ENCODE peak calls at places on chromosomes 11 and 22, in nine cellular contexts. One of them, this sample, is unnamed.

GRCh38 chr11:128884703-128885338 is 6.3 kb upstream of the KCNJ5 start:
- DNase-seq in psoas muscle: no peak
- DNase-seq in AG09319: no peak
- DNase-seq in body of pancreas: peak; percentile 75
- DNase-seq in activated CD8-positive, alpha-beta T cell treated with anti-CD3 and anti-CD28 coated beads for 36 hours: peak; percentile 67
- DNase-seq in fibroblast of pulmonary artery: peak; percentile 79
- DNase-seq in type B pancreatic cell: no peak
- DNase-seq in brain microvascular endothelial cell: peak; percentile 45
- DNase-seq in astrocyte of the cerebellum: peak; percentile 49
- DNase-seq in this sample: peak; percentile 61

GRCh38 chr11:74839971-74840370 is 91.3 kb downstream of the RNF169 start:
- DNase-seq in psoas muscle: no peak
- DNase-seq in AG09319: no peak
- DNase-seq in body of pancreas: no peak
- DNase-seq in activated CD8-positive, alpha-beta T cell treated with anti-CD3 and anti-CD28 coated beads for 36 hours: no peak
- DNase-seq in fibroblast of pulmonary artery: peak; percentile 18
- DNase-seq in type B pancreatic cell: no peak
- DNase-seq in brain microvascular endothelial cell: no peak
- DNase-seq in astrocyte of the cerebellum: no peak
- DNase-seq in this sample: no peak

GRCh38 chr11:46134540-46134939 is 13.3 kb upstream of the PHF21A start:
- DNase-seq in psoas muscle: no peak
- DNase-seq in AG09319: no peak
- DNase-seq in body of pancreas: no peak
- DNase-seq in activated CD8-positive, alpha-beta T cell treated with anti-CD3 and anti-CD28 coated beads for 36 hours: no peak
- DNase-seq in fibroblast of pulmonary artery: no peak
- DNase-seq in type B pancreatic cell: no peak
- DNase-seq in brain microvascular endothelial cell: no peak
- DNase-seq in astrocyte of the cerebellum: no peak
- DNase-seq in this sample: no peak

GRCh38 chr22:46576556-46577351 is 39.3 kb upstream of the CELSR1 start:
- DNase-seq in psoas muscle: peak; percentile 64
- DNase-seq in AG09319: no peak
- DNase-seq in body of pancreas: peak; percentile 72
- DNase-seq in activated CD8-positive, alpha-beta T cell treated with anti-CD3 and anti-CD28 coated beads for 36 hours: peak; percentile 59
- DNase-seq in fibroblast of pulmonary artery: peak; percentile 46
- DNase-seq in type B pancreatic cell: peak; percentile 76
- DNase-seq in brain microvascular endothelial cell: no peak
- DNase-seq in astrocyte of the cerebellum: no peak
- DNase-seq in this sample: no peak

GRCh38 chr11:60084866-60085265 is 3.6 kb upstream of the MS4A2 start:
- DNase-seq in psoas muscle: no peak
- DNase-seq in AG09319: no peak
- DNase-seq in body of pancreas: no peak
- DNase-seq in activated CD8-positive, alpha-beta T cell treated with anti-CD3 and anti-CD28 coated beads for 36 hours: no peak
- DNase-seq in fibroblast of pulmonary artery: no peak
- DNase-seq in type B pancreatic cell: no peak
- DNase-seq in brain microvascular endothelial cell: no peak
- DNase-seq in astrocyte of the cerebellum: no peak
- DNase-seq in this sample: no peak

GRCh38 chr22:37051629-37052385 is at the start of gene KCTD17:
- DNase-seq in psoas muscle: peak; percentile 78
- DNase-seq in AG09319: peak; percentile 15
- DNase-seq in body of pancreas: peak; percentile 56
- DNase-seq in activated CD8-positive, alpha-beta T cell treated with anti-CD3 and anti-CD28 coated beads for 36 hours: peak; percentile 84
- DNase-seq in fibroblast of pulmonary artery: peak; percentile 69
- DNase-seq in type B pancreatic cell: peak; percentile 80
- DNase-seq in brain microvascular endothelial cell: peak; percentile 52
- DNase-seq in astrocyte of the cerebellum: peak; percentile 15
- DNase-seq in this sample: peak; percentile 43

GRCh38 chr11:118996926-118997626 is 862 bp upstream of the CENATAC start:
- DNase-seq in psoas muscle: no peak
- DNase-seq in AG09319: no peak
- DNase-seq in body of pancreas: no peak
- DNase-seq in activated CD8-positive, alpha-beta T cell treated with anti-CD3 and anti-CD28 coated beads for 36 hours: peak; percentile 66
- DNase-seq in fibroblast of pulmonary artery: peak; percentile 41
- DNase-seq in type B pancreatic cell: no peak
- DNase-seq in brain microvascular endothelial cell: no peak
- DNase-seq in astrocyte of the cerebellum: no peak
- DNase-seq in this sample: no peak

GRCh38 chr22:22948651-22949611 is 61.3 kb downstream of the IGLL5 start:
- DNase-seq in psoas muscle: no peak
- DNase-seq in AG09319: no peak
- DNase-seq in body of pancreas: no peak
- DNase-seq in activated CD8-positive, alpha-beta T cell treated with anti-CD3 and anti-CD28 coated beads for 36 hours: no peak
- DNase-seq in fibroblast of pulmonary artery: peak; percentile 50
- DNase-seq in type B pancreatic cell: no peak
- DNase-seq in brain microvascular endothelial cell: no peak
- DNase-seq in astrocyte of the cerebellum: no peak
- DNase-seq in this sample: no peak

GRCh38 chr11:120719348-120719747 is 207.8 kb downstream of the GRIK4 start:
- DNase-seq in psoas muscle: no peak
- DNase-seq in AG09319: no peak
- DNase-seq in body of pancreas: no peak
- DNase-seq in activated CD8-positive, alpha-beta T cell treated with anti-CD3 and anti-CD28 coated beads for 36 hours: no peak
- DNase-seq in fibroblast of pulmonary artery: peak; percentile 1
- DNase-seq in type B pancreatic cell: no peak
- DNase-seq in brain microvascular endothelial cell: no peak
- DNase-seq in astrocyte of the cerebellum: no peak
- DNase-seq in this sample: peak; percentile 16

GRCh38 chr11:65574963-65575567 is 788 bp upstream of the EHBP1L1 start:
- DNase-seq in psoas muscle: no peak
- DNase-seq in AG09319: no peak
- DNase-seq in body of pancreas: peak; percentile 79
- DNase-seq in activated CD8-positive, alpha-beta T cell treated with anti-CD3 and anti-CD28 coated beads for 36 hours: no peak
- DNase-seq in fibroblast of pulmonary artery: no peak
- DNase-seq in type B pancreatic cell: no peak
- DNase-seq in brain microvascular endothelial cell: no peak
- DNase-seq in astrocyte of the cerebellum: no peak
- DNase-seq in this sample: no peak

GRCh38 chr11:63427971-63428508 is 58.5 kb downstream of the SLC22A9 start:
- DNase-seq in psoas muscle: no peak
- DNase-seq in AG09319: no peak
- DNase-seq in body of pancreas: no peak
- DNase-seq in activated CD8-positive, alpha-beta T cell treated with anti-CD3 and anti-CD28 coated beads for 36 hours: peak; percentile 2
- DNase-seq in fibroblast of pulmonary artery: no peak
- DNase-seq in type B pancreatic cell: no peak
- DNase-seq in brain microvascular endothelial cell: no peak
- DNase-seq in astrocyte of the cerebellum: no peak
- DNase-seq in this sample: no peak
- TF ChIP-seq CTCF in psoas muscle: no peak
- TF ChIP-seq CTCF in AG09319: no peak
- TF ChIP-seq CTCF in body of pancreas: no peak
- TF ChIP-seq CTCF in activated CD8-positive, alpha-beta T cell treated with anti-CD3 and anti-CD28 coated beads for 36 hours: no peak
- TF ChIP-seq CTCF in fibroblast of pulmonary artery: no peak
- TF ChIP-seq CTCF in type B pancreatic cell: peak; percentile 19
- TF ChIP-seq CTCF in brain microvascular endothelial cell: no peak
- TF ChIP-seq CTCF in astrocyte of the cerebellum: no peak
- TF ChIP-seq CTCF in this sample: no peak

DNA sequence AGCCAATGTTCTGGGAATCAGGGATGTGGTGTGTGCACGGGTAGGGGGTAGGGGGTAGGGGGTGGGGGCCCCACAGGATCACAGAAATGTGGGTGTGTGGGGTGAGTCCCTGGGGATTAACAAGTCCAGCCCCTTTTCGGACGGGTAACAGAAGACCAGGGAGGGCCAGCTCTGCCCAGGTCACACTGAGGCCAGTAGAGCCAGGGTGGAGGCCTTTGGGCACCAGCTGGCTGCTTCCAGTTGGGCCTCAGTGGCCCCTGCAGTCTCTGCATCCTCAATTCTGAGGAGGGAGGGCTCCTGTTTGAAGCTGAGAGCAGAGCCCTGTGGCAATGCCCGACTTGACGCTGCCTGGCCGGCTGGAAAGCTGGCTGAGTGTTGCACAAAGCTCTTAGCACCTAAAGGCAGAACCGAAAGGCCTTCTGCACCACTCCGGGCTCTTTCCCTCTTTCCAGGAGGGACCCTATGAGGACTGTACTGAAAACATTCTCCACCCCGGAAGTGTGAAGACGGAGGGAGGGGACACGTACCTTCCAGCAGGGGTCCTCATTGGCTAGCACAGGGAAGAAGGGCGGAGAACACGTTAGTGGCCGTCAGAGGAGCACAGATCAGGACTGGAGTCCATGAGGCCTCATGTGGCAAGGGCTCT is 120.4 kb downstream of the PHF21B start:
- DNase-seq in psoas muscle: no peak
- DNase-seq in AG09319: no peak
- DNase-seq in body of pancreas: no peak
- DNase-seq in activated CD8-positive, alpha-beta T cell treated with anti-CD3 and anti-CD28 coated beads for 36 hours: no peak
- DNase-seq in fibroblast of pulmonary artery: no peak
- DNase-seq in type B pancreatic cell: no peak
- DNase-seq in brain microvascular endothelial cell: no peak
- DNase-seq in astrocyte of the cerebellum: no peak
- DNase-seq in this sample: no peak
- TF ChIP-seq CTCF in psoas muscle: no peak
- TF ChIP-seq CTCF in AG09319: peak; percentile 1
- TF ChIP-seq CTCF in body of pancreas: no peak
- TF ChIP-seq CTCF in activated CD8-positive, alpha-beta T cell treated with anti-CD3 and anti-CD28 coated beads for 36 hours: no peak
- TF ChIP-seq CTCF in fibroblast of pulmonary artery: no peak
- TF ChIP-seq CTCF in type B pancreatic cell: peak; percentile 15
- TF ChIP-seq CTCF in brain microvascular endothelial cell: no peak
- TF ChIP-seq CTCF in astrocyte of the cerebellum: no peak
- TF ChIP-seq CTCF in this sample: no peak

GRCh38 chr22:20858615-20859416 is at the start of the genes PI4KA and SNAP29:
- DNase-seq in psoas muscle: peak; percentile 100
- DNase-seq in AG09319: peak; percentile 97
- DNase-seq in body of pancreas: peak; percentile 100
- DNase-seq in activated CD8-positive, alpha-beta T cell treated with anti-CD3 and anti-CD28 coated beads for 36 hours: peak; percentile 99
- DNase-seq in fibroblast of pulmonary artery: peak; percentile 98
- DNase-seq in type B pancreatic cell: peak; percentile 98
- DNase-seq in brain microvascular endothelial cell: peak; percentile 98
- DNase-seq in astrocyte of the cerebellum: peak; percentile 92
- DNase-seq in this sample: peak; percentile 98
- TF ChIP-seq CTCF in psoas muscle: no peak
- TF ChIP-seq CTCF in AG09319: no peak
- TF ChIP-seq CTCF in body of pancreas: no peak
- TF ChIP-seq CTCF in activated CD8-positive, alpha-beta T cell treated with anti-CD3 and anti-CD28 coated beads for 36 hours: no peak
- TF ChIP-seq CTCF in fibroblast of pulmonary artery: no peak
- TF ChIP-seq CTCF in type B pancreatic cell: peak; percentile 43
- TF ChIP-seq CTCF in brain microvascular endothelial cell: no peak
- TF ChIP-seq CTCF in astrocyte of the cerebellum: no peak
- TF ChIP-seq CTCF in this sample: no peak

GRCh38 chr11:43908191-43908590 is 27.6 kb downstream of the ALKBH3 start:
- DNase-seq in psoas muscle: no peak
- DNase-seq in AG09319: no peak
- DNase-seq in body of pancreas: no peak
- DNase-seq in activated CD8-positive, alpha-beta T cell treated with anti-CD3 and anti-CD28 coated beads for 36 hours: no peak
- DNase-seq in fibroblast of pulmonary artery: no peak
- DNase-seq in type B pancreatic cell: no peak
- DNase-seq in brain microvascular endothelial cell: no peak
- DNase-seq in astrocyte of the cerebellum: no peak
- DNase-seq in this sample: no peak

GRCh38 chr11:43904737-43905515 is 24.3 kb downstream of the ALKBH3 start:
- DNase-seq in psoas muscle: no peak
- DNase-seq in AG09319: no peak
- DNase-seq in body of pancreas: no peak
- DNase-seq in activated CD8-positive, alpha-beta T cell treated with anti-CD3 and anti-CD28 coated beads for 36 hours: no peak
- DNase-seq in fibroblast of pulmonary artery: peak; percentile 88
- DNase-seq in type B pancreatic cell: no peak
- DNase-seq in brain microvascular endothelial cell: peak; percentile 74
- DNase-seq in astrocyte of the cerebellum: no peak
- DNase-seq in this sample: no peak

GRCh38 chr11:43903969-43904368 is 23.3 kb downstream of the ALKBH3 start:
- DNase-seq in psoas muscle: no peak
- DNase-seq in AG09319: no peak
- DNase-seq in body of pancreas: no peak
- DNase-seq in activated CD8-positive, alpha-beta T cell treated with anti-CD3 and anti-CD28 coated beads for 36 hours: no peak
- DNase-seq in fibroblast of pulmonary artery: no peak
- DNase-seq in type B pancreatic cell: no peak
- DNase-seq in brain microvascular endothelial cell: no peak
- DNase-seq in astrocyte of the cerebellum: no peak
- DNase-seq in this sample: no peak

GRCh38 chr11:43907028-43907966 is 26.7 kb downstream of the ALKBH3 start:
- DNase-seq in psoas muscle: no peak
- DNase-seq in AG09319: no peak
- DNase-seq in body of pancreas: no peak
- DNase-seq in activated CD8-positive, alpha-beta T cell treated with anti-CD3 and anti-CD28 coated beads for 36 hours: no peak
- DNase-seq in fibroblast of pulmonary artery: no peak
- DNase-seq in type B pancreatic cell: no peak
- DNase-seq in brain microvascular endothelial cell: no peak
- DNase-seq in astrocyte of the cerebellum: no peak
- DNase-seq in this sample: no peak

GRCh38 chr11:43905788-43906187 is 25.2 kb downstream of the ALKBH3 start:
- DNase-seq in psoas muscle: no peak
- DNase-seq in AG09319: no peak
- DNase-seq in body of pancreas: no peak
- DNase-seq in activated CD8-positive, alpha-beta T cell treated with anti-CD3 and anti-CD28 coated beads for 36 hours: no peak
- DNase-seq in fibroblast of pulmonary artery: peak; percentile 96
- DNase-seq in type B pancreatic cell: no peak
- DNase-seq in brain microvascular endothelial cell: peak; percentile 76
- DNase-seq in astrocyte of the cerebellum: no peak
- DNase-seq in this sample: peak; percentile 11
- TF ChIP-seq CTCF in psoas muscle: no peak
- TF ChIP-seq CTCF in AG09319: no peak
- TF ChIP-seq CTCF in body of pancreas: no peak
- TF ChIP-seq CTCF in activated CD8-positive, alpha-beta T cell treated with anti-CD3 and anti-CD28 coated beads for 36 hours: no peak
- TF ChIP-seq CTCF in fibroblast of pulmonary artery: no peak
- TF ChIP-seq CTCF in type B pancreatic cell: no peak
- TF ChIP-seq CTCF in brain microvascular endothelial cell: no peak
- TF ChIP-seq CTCF in astrocyte of the cerebellum: no peak
- TF ChIP-seq CTCF in this sample: no peak

GRCh38 chr11:96391698-96392307 is 2.0 kb downstream of the JRKL start:
- DNase-seq in psoas muscle: no peak
- DNase-seq in AG09319: no peak
- DNase-seq in body of pancreas: no peak
- DNase-seq in activated CD8-positive, alpha-beta T cell treated with anti-CD3 and anti-CD28 coated beads for 36 hours: no peak
- DNase-seq in fibroblast of pulmonary artery: peak; percentile 7
- DNase-seq in type B pancreatic cell: no peak
- DNase-seq in brain microvascular endothelial cell: peak; percentile 7
- DNase-seq in astrocyte of the cerebellum: no peak
- DNase-seq in this sample: no peak
- TF ChIP-seq CTCF in psoas muscle: no peak
- TF ChIP-seq CTCF in AG09319: no peak
- TF ChIP-seq CTCF in body of pancreas: no peak
- TF ChIP-seq CTCF in activated CD8-positive, alpha-beta T cell treated with anti-CD3 and anti-CD28 coated beads for 36 hours: no peak
- TF ChIP-seq CTCF in fibroblast of pulmonary artery: peak; percentile 15
- TF ChIP-seq CTCF in type B pancreatic cell: no peak
- TF ChIP-seq CTCF in brain microvascular endothelial cell: no peak
- TF ChIP-seq CTCF in astrocyte of the cerebellum: no peak
- TF ChIP-seq CTCF in this sample: peak; percentile 66

DNA sequence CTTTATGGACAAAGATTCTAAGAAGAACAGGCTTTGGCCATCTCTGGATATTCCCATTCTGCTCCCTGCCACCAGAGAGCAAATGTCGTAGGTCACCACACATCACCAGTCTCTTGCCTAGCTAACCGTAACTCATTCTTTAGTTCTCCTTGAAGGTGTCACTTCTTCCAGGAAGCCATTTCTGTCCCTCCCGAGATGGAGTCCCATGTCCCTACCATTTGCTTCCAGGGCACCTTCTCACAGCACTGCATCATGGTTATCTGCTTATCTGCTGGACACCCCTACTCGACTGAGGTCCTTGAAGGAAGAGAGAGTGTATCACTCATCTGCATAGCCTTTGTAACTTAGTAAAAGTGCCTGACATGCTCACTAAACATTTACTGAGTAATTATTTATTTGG is 47.6 kb downstream of the FAM83F start:
- DNase-seq in psoas muscle: no peak
- DNase-seq in AG09319: no peak
- DNase-seq in body of pancreas: no peak
- DNase-seq in activated CD8-positive, alpha-beta T cell treated with anti-CD3 and anti-CD28 coated beads for 36 hours: no peak
- DNase-seq in fibroblast of pulmonary artery: no peak
- DNase-seq in type B pancreatic cell: no peak
- DNase-seq in brain microvascular endothelial cell: no peak
- DNase-seq in astrocyte of the cerebellum: no peak
- DNase-seq in this sample: no peak
- TF ChIP-seq CTCF in psoas muscle: no peak
- TF ChIP-seq CTCF in AG09319: no peak
- TF ChIP-seq CTCF in body of pancreas: no peak
- TF ChIP-seq CTCF in activated CD8-positive, alpha-beta T cell treated with anti-CD3 and anti-CD28 coated beads for 36 hours: no peak
- TF ChIP-seq CTCF in fibroblast of pulmonary artery: no peak
- TF ChIP-seq CTCF in type B pancreatic cell: no peak
- TF ChIP-seq CTCF in brain microvascular endothelial cell: no peak
- TF ChIP-seq CTCF in astrocyte of the cerebellum: no peak
- TF ChIP-seq CTCF in this sample: no peak